ENCODE peak calls at places on chromosome 14, in five cellular contexts. F, D, L, A and T are unnamed samples.

GRCh38 chr14:67940476-67940875 is 120.9 kb downstream of the RAD51B start:
- DNase-seq in D (no peak), F (no peak), A (no peak), L (no peak), T (peak; percentile 77)

GRCh38 chr14:57008534-57008933 is 198.3 kb upstream of the OTX2 start:
- DNase-seq in A (no peak), F (no peak), L (no peak), D (no peak), T (no peak)

GRCh38 chr14:72549848-72550247 is 344.1 kb downstream of the DPF3 start:
- DNase-seq in F (no peak), L (no peak), A (no peak), D (no peak), T (no peak)

GRCh38 chr14:64645220-64645891 is 58.9 kb upstream of the PLEKHG3 start:
- DNase-seq in D (peak; percentile 74), L (peak; percentile 35), F (peak; percentile 93), A (peak; percentile 81), T (peak; percentile 98)

GRCh38 chr14:70354204-70354603 is 5.3 kb downstream of the COX16 start:
- DNase-seq in L (no peak), A (no peak), F (no peak), D (no peak), T (no peak)

GRCh38 chr14:96086032-96086431 is 46.9 kb downstream of the C14orf132 start:
- DNase-seq in L (no peak), F (peak; percentile 63), A (no peak), D (no peak), T (peak; percentile 66)

GRCh38 chr14:90567191-90567590 is 170.4 kb downstream of the CALM1 start:
- DNase-seq in A (no peak), F (no peak), D (no peak), L (no peak), T (no peak)

GRCh38 chr14:101127239-101127638 is 223.7 kb upstream of the RTL1 start:
- DNase-seq in L (no peak), D (no peak), A (no peak), F (no peak), T (no peak)

GRCh38 chr14:68668028-68668427 is 124.8 kb downstream of the ZFP36L1 start:
- DNase-seq in D (no peak), A (no peak), F (no peak), L (no peak), T (no peak)

GRCh38 chr14:69247691-69248440 is 12.1 kb upstream of the GALNT16 start:
- DNase-seq in A (no peak), L (no peak), F (peak; percentile 9), D (no peak), T (no peak)

GRCh38 chr14:100896369-100897060 is 7.0 kb downstream of the RTL1 start:
- DNase-seq in L (no peak), D (peak; percentile 23), A (no peak), F (no peak), T (no peak)

GRCh38 chr14:100839573-100840175 is 13.8 kb downstream of the MEG3 start:
- DNase-seq in A (no peak), L (peak; percentile 59), D (no peak), F (no peak), T (no peak)

GRCh38 chr14:99601301-99601945 is 2.6 kb downstream of the CCDC85C start:
- DNase-seq in A (no peak), D (no peak), F (no peak), L (no peak), T (no peak)

GRCh38 chr14:67417633-67418032 is 5.7 kb upstream of the PLEK2 start:
- DNase-seq in A (no peak), F (peak; percentile 54), L (no peak), D (no peak), T (peak; percentile 55)

GRCh38 chr14:69133206-69134125 is 19.5 kb downstream of the DCAF5 start:
- DNase-seq in A (no peak), D (no peak), F (peak; percentile 32), L (no peak), T (peak; percentile 81)

GRCh38 chr14:37594238-37594915 is 672 bp downstream of the FOXA1 start:
- DNase-seq in L (peak; percentile 92), A (no peak), D (peak; percentile 74), F (peak; percentile 42), T (peak; percentile 86)

GRCh38 chr14:70808402-70809237 is 693 bp downstream of the MAP3K9 start:
- DNase-seq in L (peak; percentile 51), D (peak; percentile 67), F (peak; percentile 78), A (no peak), T (no peak)

GRCh38 chr14:52801014-52801708 is 9.8 kb upstream of the GNPNAT1 start:
- DNase-seq in L (no peak), A (no peak), D (no peak), F (peak; percentile 50), T (peak; percentile 97)

GRCh38 chr14:55131782-55132181 is 2.7 kb downstream of the LGALS3 start:
- DNase-seq in A (no peak), D (no peak), F (peak; percentile 47), L (no peak), T (no peak)
- H2BK12ac ChIP-seq in A (no peak overlapping the region), D (no peak overlapping the region), F (no peak overlapping the region), L (no peak overlapping the region), T (no peak overlapping the region)

GRCh38 chr14:81315344-81315743 is 84.8 kb downstream of the STON2 start:
- DNase-seq in A (peak; percentile 31), L (peak; percentile 57), F (no peak), D (peak; percentile 79), T (no peak)

GRCh38 chr14:81323621-81324400 is 76.3 kb downstream of the STON2 start:
- DNase-seq in A (peak; percentile 29), D (peak; percentile 79), F (peak; percentile 29), L (no peak), T (no peak)

GRCh38 chr14:81323094-81323493 is 77.0 kb downstream of the STON2 start:
- DNase-seq in A (no peak), D (no peak), L (no peak), F (no peak), T (no peak)

GRCh38 chr14:81319314-81319713 is 80.8 kb downstream of the STON2 start:
- DNase-seq in F (no peak), A (no peak), D (no peak), L (no peak), T (no peak)

GRCh38 chr14:81319946-81320345 is 80.2 kb downstream of the STON2 start:
- DNase-seq in F (no peak), L (no peak), D (no peak), A (no peak), T (no peak)
- H2BK12ac ChIP-seq in F (no peak overlapping the region), L (no peak overlapping the region), D (no peak overlapping the region), A (no peak overlapping the region), T (no peak overlapping the region)

GRCh38 chr14:76995279-76996035 is 33.1 kb downstream of the IRF2BPL start:
- DNase-seq in F (no peak), L (no peak), A (no peak), D (no peak), T (no peak)
- H2BK12ac ChIP-seq in F (peak overlapping the region; percentile 54), L (no peak overlapping the region), A (peak overlapping the region; percentile 97), D (no peak overlapping the region), T (no peak overlapping the region)

GRCh38 chr14:98296895-98297294 is 975.1 kb downstream of the BCL11B start:
- DNase-seq in L (no peak), D (no peak), A (no peak), F (no peak), T (no peak)

GRCh38 chr14:98292191-98292590 is 979.8 kb downstream of the BCL11B start:
- DNase-seq in L (no peak), A (no peak), D (no peak), F (no peak), T (no peak)

GRCh38 chr14:98298481-98299227 is 973.3 kb downstream of the BCL11B start:
- DNase-seq in A (no peak), F (no peak), L (no peak), D (no peak), T (no peak)

GRCh38 chr14:98293527-98293926 is 978.5 kb downstream of the BCL11B start:
- DNase-seq in A (no peak), F (no peak), D (no peak), L (no peak), T (no peak)

GRCh38 chr14:98297567-98297966 is 974.4 kb downstream of the BCL11B start:
- DNase-seq in D (no peak), F (no peak), A (no peak), L (no peak), T (no peak)
- H2BK12ac ChIP-seq in D (no peak overlapping the region), F (no peak overlapping the region), A (no peak overlapping the region), L (no peak overlapping the region), T (no peak overlapping the region)

GRCh38 chr14:92673601-92674000 is 74.8 kb downstream of the LGMN start:
- DNase-seq in F (no peak), A (no peak), L (no peak), D (no peak), T (no peak)
- H2BK12ac ChIP-seq in F (no peak overlapping the region), A (no peak overlapping the region), L (no peak overlapping the region), D (no peak overlapping the region), T (no peak overlapping the region)

GRCh38 chr14:31042300-31042699 is 16.1 kb upstream of the STRN3 start:
- DNase-seq in F (no peak), A (no peak), L (no peak), D (no peak), T (no peak)

GRCh38 chr14:31045501-31046080 is 19.4 kb upstream of the STRN3 start:
- DNase-seq in L (no peak), A (no peak), D (no peak), F (no peak), T (no peak)

GRCh38 chr14:31043379-31043778 is 17.2 kb upstream of the STRN3 start:
- DNase-seq in L (no peak), F (peak; percentile 34), A (no peak), D (no peak), T (no peak)

GRCh38 chr14:31051023-31051422 is 24.8 kb upstream of the STRN3 start:
- DNase-seq in F (no peak), D (no peak), A (no peak), L (no peak), T (no peak)

DNA sequence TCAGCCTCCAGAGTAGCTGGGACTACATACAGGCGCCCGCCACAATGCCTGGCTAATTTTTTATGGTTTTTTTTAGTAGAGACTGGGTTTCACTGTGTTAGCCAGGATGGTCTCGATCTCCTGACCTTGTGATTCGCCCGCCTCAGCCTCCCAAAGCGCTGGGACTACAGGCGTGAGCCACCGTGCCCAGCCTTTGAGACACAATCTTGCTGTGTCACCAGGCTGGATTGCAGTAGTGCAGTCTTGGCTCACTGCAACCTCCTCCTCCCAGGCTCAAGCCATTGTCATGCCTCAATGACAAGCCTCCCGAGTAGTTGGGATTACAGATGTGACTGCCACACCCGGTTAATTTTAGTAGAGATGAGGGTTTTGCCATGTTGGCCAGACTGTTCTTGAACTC is 21.3 kb upstream of the STRN3 start:
- DNase-seq in L (no peak), F (peak; percentile 90), D (no peak), A (no peak), T (no peak)
- H2BK12ac ChIP-seq in L (no peak overlapping the region), F (no peak overlapping the region), D (no peak overlapping the region), A (no peak overlapping the region), T (no peak overlapping the region)

GRCh38 chr14:54467280-54467679 is 21.5 kb downstream of the GMFB start:
- DNase-seq in D (no peak), F (no peak), L (no peak), A (no peak), T (no peak)

GRCh38 chr14:54459106-54459505 is 17.9 kb upstream of the CNIH1 start:
- DNase-seq in D (no peak), A (no peak), L (no peak), F (no peak), T (no peak)

GRCh38 chr14:54457609-54457996 is 16.4 kb upstream of the CNIH1 start:
- DNase-seq in D (no peak), L (no peak), A (no peak), F (no peak), T (no peak)

GRCh38 chr14:54465654-54466053 is 23.1 kb downstream of the GMFB start:
- DNase-seq in L (no peak), F (no peak), D (no peak), A (no peak), T (peak; percentile 16)

GRCh38 chr14:54462048-54462447 is 20.9 kb upstream of the CNIH1 start:
- DNase-seq in D (no peak), F (no peak), L (no peak), A (no peak), T (no peak)
- H2BK12ac ChIP-seq in D (no peak overlapping the region), F (no peak overlapping the region), L (no peak overlapping the region), A (no peak overlapping the region), T (no peak overlapping the region)